ENCODE peak calls at places on chromosome 13, in four cellular contexts. X is pancreas; Z is CD8-positive, alpha-beta T cell; Y is astrocyte of the spinal cord. B is an unnamed sample.

GRCh38 chr13:34886476-34886875 is 55.6 kb upstream of the NBEA start:
- DNase-seq in X (no peak), Y (no peak), Z (no peak), B (no peak)

GRCh38 chr13:48038763-48039162 is 1.2 kb downstream of the NUDT15 start:
- DNase-seq in X (no peak), Z (no peak), Y (no peak), B (no peak)

GRCh38 chr13:113457510-113457909 is 4.2 kb upstream of the ADPRHL1 start:
- DNase-seq in Z (no peak), X (no peak), Y (no peak), B (no peak)

GRCh38 chr13:51066091-51066831 is 44.8 kb downstream of the C13orf42 start:
- DNase-seq in Y (peak; percentile 56), X (no peak), Z (no peak), B (no peak)

GRCh38 chr13:85650613-85651012 is 148.6 kb downstream of the SLITRK6 start:
- DNase-seq in Z (no peak), Y (no peak), X (no peak), B (no peak)

GRCh38 chr13:44874886-44875630 is 114.2 kb downstream of the NUFIP1 start:
- DNase-seq in Z (no peak), X (no peak), Y (peak; percentile 12), B (no peak)

GRCh38 chr13:101917475-101917810 is 465.0 kb downstream of the ITGBL1 start:
- DNase-seq in Z (no peak), X (peak; percentile 39), Y (no peak), B (no peak)

GRCh38 chr13:92967923-92968322 is 258.7 kb upstream of the GPC6 start:
- DNase-seq in Y (peak; percentile 18), Z (no peak), X (no peak), B (no peak)

GRCh38 chr13:93227280-93227905 is 786 bp downstream of the GPC6 start:
- DNase-seq in Y (peak; percentile 80), Z (no peak), X (peak; percentile 71), B (no peak)

GRCh38 chr13:65660696-65661095 is 1569.4 kb downstream of the PCDH9 start:
- DNase-seq in Y (peak; percentile 4), X (no peak), Z (no peak), B (no peak)

GRCh38 chr13:108193806-108194205 is 21.5 kb downstream of the LIG4 start:
- DNase-seq in X (no peak), Z (no peak), Y (no peak), B (no peak)

GRCh38 chr13:57704031-57704430 is 72.5 kb downstream of the PCDH17 start:
- DNase-seq in Z (no peak), X (no peak), Y (no peak), B (no peak)